ENCODE peak calls at places on chromosomes 12 and 14, in ten cellular contexts. A, R, I, H, X, M, E, N, P and K are unnamed samples.

GRCh38 chr14:56135001-56135400 is 16.8 kb downstream of the PELI2 start:
- DNase-seq in A (no peak), R (no peak), I (no peak), H (no peak), X (no peak), M (no peak), E (no peak), N (no peak), P (no peak), K (no peak)

GRCh38 chr12:89760783-89761182 is 52.1 kb upstream of the ATP2B1 start:
- DNase-seq in A (no peak), R (no peak), I (no peak), H (peak; percentile 47), X (peak; percentile 29), M (no peak), E (no peak), N (no peak), P (no peak), K (no peak)

GRCh38 chr14:99554757-99555531 is 49.1 kb downstream of the CCDC85C start:
- DNase-seq in A (no peak), R (no peak), I (no peak), H (no peak), X (no peak), M (no peak), E (no peak), N (no peak), P (peak; percentile 17), K (no peak)

GRCh38 chr12:68559246-68559645 is 51.5 kb upstream of the RAP1B start:
- DNase-seq in A (no peak), R (no peak), I (no peak), H (peak; percentile 47), X (no peak), M (no peak), E (no peak), N (no peak), P (no peak), K (no peak)

GRCh38 chr12:118060301-118061010 is 523 bp downstream of the WSB2 start:
- DNase-seq in A (peak; percentile 89), R (peak; percentile 51), I (peak; percentile 49), H (peak; percentile 52), X (no peak), M (no peak), E (no peak), N (peak; percentile 87), P (peak; percentile 55), K (peak; percentile 63)

GRCh38 chr12:121144416-121144914 is 11.8 kb downstream of the P2RX7 start:
- DNase-seq in A (no peak), R (no peak), I (no peak), H (peak; percentile 86), X (peak; percentile 69), M (no peak), E (no peak), N (no peak), P (no peak), K (no peak)

GRCh38 chr12:131620946-131621681 is 89.8 kb upstream of the SFSWAP start:
- DNase-seq in A (no peak), R (no peak), I (no peak), H (no peak), X (no peak), M (no peak), E (no peak), N (no peak), P (no peak), K (no peak)

GRCh38 chr12:79547735-79548347 is 142.9 kb downstream of the PAWR start:
- DNase-seq in A (no peak), R (peak; percentile 47), I (peak; percentile 18), H (peak; percentile 41), X (no peak), M (peak; percentile 80), E (no peak), N (no peak), P (peak; percentile 70), K (no peak)

GRCh38 chr14:24734917-24735500 is 101.0 kb upstream of the GZMB start:
- DNase-seq in A (no peak), R (no peak), I (peak; percentile 24), H (peak; percentile 72), X (peak; percentile 37), M (no peak), E (peak; percentile 3), N (no peak), P (peak; percentile 8), K (peak; percentile 66)

GRCh38 chr14:89266754-89267153 is 150.3 kb downstream of the FOXN3 start:
- DNase-seq in A (peak; percentile 6), R (no peak), I (no peak), H (no peak), X (no peak), M (no peak), E (no peak), N (no peak), P (no peak), K (no peak)

GRCh38 chr14:100616854-100617714 is 29.9 kb upstream of the BEGAIN start:
- DNase-seq in A (peak; percentile 50), R (peak; percentile 2), I (peak; percentile 64), H (no peak), X (no peak), M (no peak), E (no peak), N (peak; percentile 32), P (no peak), K (no peak)

GRCh38 chr14:100192250-100192671 is 32.8 kb upstream of the DEGS2 start:
- DNase-seq in A (peak; percentile 89), R (peak; percentile 44), I (peak; percentile 42), H (peak; percentile 28), X (no peak), M (no peak), E (no peak), N (no peak), P (no peak), K (peak; percentile 17)

GRCh38 chr12:6839482-6840201 is 1.1 kb upstream of the GNB3 start:
- DNase-seq in A (no peak), R (no peak), I (no peak), H (no peak), X (no peak), M (no peak), E (no peak), N (no peak), P (peak; percentile 58), K (no peak)

GRCh38 chr12:6838854-6839253 is 1.9 kb upstream of the GNB3 start:
- DNase-seq in A (no peak), R (no peak), I (no peak), H (no peak), X (no peak), M (no peak), E (no peak), N (no peak), P (no peak), K (no peak)

GRCh38 chr12:6842075-6842474 is 1.4 kb downstream of the GNB3 start:
- DNase-seq in A (no peak), R (no peak), I (no peak), H (no peak), X (no peak), M (no peak), E (no peak), N (no peak), P (no peak), K (no peak)

GRCh38 chr12:6841139-6841515 is 402 bp downstream of the GNB3 start:
- DNase-seq in A (no peak), R (no peak), I (no peak), H (no peak), X (no peak), M (no peak), E (no peak), N (no peak), P (no peak), K (no peak)

DNA sequence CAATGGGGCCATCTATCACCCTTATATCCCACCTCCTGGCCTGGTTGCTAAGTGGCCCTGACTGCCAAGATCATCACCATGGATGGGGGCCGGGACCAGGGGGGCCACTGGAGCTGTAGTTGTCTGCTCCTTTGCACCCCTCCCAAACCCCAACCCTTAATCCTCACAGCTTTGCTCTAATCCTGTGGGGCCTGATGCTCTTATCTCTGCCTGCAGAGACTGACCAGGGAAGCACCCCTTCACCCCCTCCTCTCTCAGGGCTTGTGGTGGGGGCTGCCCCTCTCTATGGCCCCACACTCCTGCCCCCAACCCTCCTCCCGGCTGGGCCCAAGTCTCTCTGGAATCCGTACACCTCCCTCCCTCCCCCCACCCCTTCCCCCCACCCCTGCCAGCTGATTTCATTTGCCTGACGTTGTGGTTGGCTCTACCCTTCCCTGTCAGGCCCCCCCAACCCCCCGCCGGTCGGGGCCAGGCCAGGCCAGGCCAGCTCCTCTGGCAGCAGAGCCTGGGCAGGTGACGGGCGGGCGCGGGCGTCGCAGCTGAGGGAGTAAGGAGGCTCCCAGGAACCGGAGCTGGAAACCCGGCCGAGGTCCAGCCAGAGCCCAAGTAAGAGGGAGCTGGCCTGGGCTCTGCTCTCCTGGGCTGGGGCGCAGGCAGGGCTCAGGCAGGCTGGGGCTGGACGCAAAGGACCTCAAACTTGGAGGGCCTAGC is at the start of gene GNB3:
- DNase-seq in A (no peak), R (no peak), I (no peak), H (no peak), X (no peak), M (no peak), E (no peak), N (no peak), P (no peak), K (peak; percentile 59)
- H3K4me3 ChIP-seq in A (no peak within 1 kb of the TSS), R (no peak within 1 kb of the TSS), I (no peak within 1 kb of the TSS), H (no peak within 1 kb of the TSS), X (no peak within 1 kb of the TSS), M (no peak within 1 kb of the TSS), E (no peak within 1 kb of the TSS), N (no peak within 1 kb of the TSS), P (no peak within 1 kb of the TSS), K (no peak within 1 kb of the TSS)

GRCh38 chr12:49698619-49699545 is 8.3 kb downstream of the FMNL3 start:
- DNase-seq in A (no peak), R (peak; percentile 22), I (peak; percentile 72), H (peak; percentile 96), X (peak; percentile 85), M (no peak), E (no peak), N (no peak), P (peak; percentile 12), K (peak; percentile 61)
- H3K4me3 ChIP-seq in A (no peak overlapping the region), R (no peak overlapping the region), I (no peak overlapping the region), H (peak overlapping the region; percentile 33), X (no peak overlapping the region), M (no peak overlapping the region), E (no peak overlapping the region), N (no peak overlapping the region), P (no peak overlapping the region), K (peak overlapping the region; percentile 5)

DNA sequence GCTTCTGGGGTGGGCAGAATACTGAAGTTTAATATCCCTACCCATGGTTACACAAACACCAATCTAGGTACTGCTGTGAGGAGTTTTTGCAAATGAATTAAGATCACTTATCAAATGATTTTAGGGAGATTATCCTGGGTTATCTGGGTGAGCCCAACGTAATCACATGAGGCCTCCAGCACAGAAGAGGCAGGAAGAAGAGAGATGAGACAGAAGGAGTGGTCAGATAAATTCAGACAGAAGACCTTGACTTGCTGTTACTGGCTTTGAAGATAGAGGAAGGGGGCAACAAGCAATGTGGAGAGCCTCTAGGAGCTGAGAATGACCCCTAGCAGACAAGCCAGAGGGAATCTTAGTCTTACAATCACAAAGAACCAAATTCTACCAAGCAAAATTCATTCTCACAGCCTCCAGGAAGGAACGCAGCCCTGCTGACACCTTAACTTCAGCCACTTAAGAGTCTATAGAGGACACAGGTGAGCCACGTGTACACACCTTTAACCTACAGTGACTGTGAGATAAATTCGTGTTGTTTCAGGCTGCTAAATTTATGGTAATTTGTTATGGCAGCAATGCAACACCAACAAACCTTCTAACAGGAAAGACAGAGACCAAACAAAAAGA is 49.4 kb downstream of the FERMT2 start:
- DNase-seq in A (no peak), R (no peak), I (no peak), H (no peak), X (no peak), M (no peak), E (no peak), N (no peak), P (no peak), K (no peak)
- H3K4me3 ChIP-seq in A (no peak overlapping the region), R (no peak overlapping the region), I (no peak overlapping the region), H (no peak overlapping the region), X (no peak overlapping the region), M (no peak overlapping the region), E (no peak overlapping the region), N (no peak overlapping the region), P (no peak overlapping the region), K (no peak overlapping the region)

GRCh38 chr12:92123780-92124707 is 21.6 kb downstream of the BTG1 start:
- DNase-seq in A (no peak), R (no peak), I (no peak), H (peak; percentile 93), X (peak; percentile 76), M (no peak), E (no peak), N (no peak), P (no peak), K (no peak)
- H3K4me3 ChIP-seq in A (no peak overlapping the region), R (no peak overlapping the region), I (no peak overlapping the region), H (peak overlapping the region; percentile 49), X (no peak overlapping the region), M (no peak overlapping the region), E (no peak overlapping the region), N (no peak overlapping the region), P (no peak overlapping the region), K (no peak overlapping the region)